ENCODE peak calls at places on chromosomes 16 and 17, in seven cellular contexts. U is mesenchymal stem cell, K is adipocyte, R is heart right ventricle, Q is mucosa of descending colon, G is kidney, O is BJ. E is an unnamed sample.

GRCh38 chr16:73049051-73049910 is 1.4 kb upstream of the ZFHX3 start:
- DNase-seq in O (no peak), U (no peak), G (no peak), K (no peak), R (no peak), Q (no peak), E (no peak)

GRCh38 chr17:21688293-21688949 is 3.9 kb upstream of the KCNJ18 start:
- DNase-seq in U (no peak), R (no peak), O (no peak), K (no peak), G (peak; percentile 63), Q (no peak), E (no peak)

GRCh38 chr16:50403491-50403890 is 34.7 kb upstream of the BRD7 start:
- DNase-seq in R (peak; percentile 14), G (no peak), U (no peak), Q (no peak), K (no peak), O (no peak), E (no peak)

GRCh38 chr16:27644165-27644564 is 94.2 kb downstream of the KATNIP start:
- DNase-seq in R (no peak), Q (no peak), K (no peak), O (no peak), G (no peak), U (no peak), E (no peak)

GRCh38 chr17:38667099-38667786 is 7.5 kb downstream of the EPOP start:
- DNase-seq in K (peak; percentile 89), O (no peak), U (peak; percentile 75), G (peak; percentile 71), R (peak; percentile 60), Q (peak; percentile 71), E (peak; percentile 81)

GRCh38 chr16:83940630-83941378 is 12.2 kb upstream of the OSGIN1 start:
- DNase-seq in G (no peak), Q (no peak), O (no peak), K (no peak), R (no peak), U (no peak), E (no peak)

GRCh38 chr17:17567114-17567513 is 24.4 kb downstream of the PEMT start:
- DNase-seq in Q (no peak), O (no peak), U (no peak), R (peak; percentile 70), K (no peak), G (no peak), E (no peak)

GRCh38 chr16:64290461-64290860 is 831.4 kb downstream of the CDH11 start:
- DNase-seq in U (no peak), Q (no peak), O (no peak), R (no peak), K (no peak), G (no peak), E (no peak)

GRCh38 chr17:50737118-50737698 is 17.8 kb downstream of the LUC7L3 start:
- DNase-seq in Q (no peak), R (no peak), O (no peak), U (no peak), K (no peak), G (no peak), E (no peak)

DNA sequence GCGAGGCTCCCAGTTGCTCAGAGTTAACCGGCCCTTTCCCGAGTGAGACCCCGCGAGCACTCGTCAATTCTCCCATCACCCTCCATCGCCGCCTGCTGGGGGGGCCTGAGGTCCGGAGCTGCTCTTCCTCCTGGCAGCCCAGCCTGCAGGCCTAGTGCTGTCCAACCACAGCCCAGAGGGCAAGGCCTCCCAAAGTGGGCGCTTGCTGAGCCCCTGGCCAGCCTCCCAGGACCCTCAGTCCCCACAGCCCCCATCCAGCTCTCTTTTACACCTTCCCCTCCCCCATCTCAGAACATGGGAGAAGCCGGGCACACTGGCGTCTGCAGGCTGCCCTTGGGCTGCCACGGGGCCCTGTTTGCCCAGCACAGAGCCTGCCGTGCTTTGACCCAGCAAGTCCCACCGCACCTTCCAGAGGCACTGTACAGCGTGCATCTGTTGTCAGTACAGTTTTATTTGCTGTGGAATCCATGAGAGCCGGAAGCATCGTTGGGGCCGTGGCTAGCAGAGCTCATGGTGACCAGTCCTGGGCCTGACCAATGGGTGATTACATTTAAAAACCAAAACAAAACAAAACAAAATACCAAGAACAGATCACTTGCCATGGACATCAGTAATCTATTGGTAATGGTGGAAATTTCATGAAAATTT is 96.1 kb upstream of the CBX4 start:
- DNase-seq in R (no peak), U (no peak), G (peak; percentile 66), Q (no peak), K (no peak), O (no peak), E (no peak)
- H3K4me3 ChIP-seq in R (no peak overlapping the region), U (no peak overlapping the region), G (no peak overlapping the region), Q (no peak overlapping the region), K (no peak overlapping the region), O (no peak overlapping the region), E (no peak overlapping the region)

DNA sequence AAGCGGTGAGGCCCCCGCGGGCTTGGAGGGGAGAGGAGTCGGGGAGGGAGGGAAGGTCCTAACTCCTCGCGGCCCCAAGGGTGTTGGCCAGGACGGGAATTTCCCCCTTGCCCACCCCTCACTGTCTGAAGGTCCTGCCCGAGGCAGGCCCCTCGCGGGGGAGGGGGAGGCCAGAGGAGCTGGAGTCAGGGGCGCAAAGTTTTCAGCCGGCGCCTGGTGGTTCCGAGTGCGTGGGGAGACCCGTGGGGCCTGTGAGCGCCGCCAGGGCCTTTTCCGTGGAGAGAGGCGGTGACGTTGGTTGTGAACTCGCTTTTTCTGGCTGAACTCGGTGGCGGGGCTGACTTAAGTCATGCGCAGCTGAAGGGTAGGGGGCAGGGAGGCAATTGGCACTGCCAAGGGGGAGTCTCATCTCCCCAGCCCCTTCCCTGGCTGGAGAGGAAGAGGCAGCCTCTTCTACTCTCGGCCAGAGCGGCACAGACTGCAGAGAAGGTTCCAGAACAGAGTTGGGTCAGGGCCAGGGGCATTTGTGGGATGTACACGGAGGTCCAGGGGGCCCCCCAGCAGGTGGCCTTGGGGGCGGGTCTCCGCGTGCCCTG is 1.5 kb downstream of the CACNA1H start:
- DNase-seq in K (no peak), G (no peak), U (no peak), Q (peak; percentile 19), O (no peak), R (peak; percentile 51), E (no peak)
- H3K4me3 ChIP-seq in K (no peak overlapping the region), G (no peak overlapping the region), U (no peak overlapping the region), Q (no peak overlapping the region), O (no peak overlapping the region), R (peak overlapping the region; percentile 42), E (no peak overlapping the region)

GRCh38 chr17:75739801-75740200 is 18.5 kb downstream of the ITGB4 start:
- DNase-seq in G (no peak), U (no peak), R (no peak), K (no peak), O (no peak), Q (no peak), E (no peak)

GRCh38 chr17:75739174-75739573 is 17.9 kb downstream of the ITGB4 start:
- DNase-seq in G (no peak), O (no peak), K (no peak), Q (no peak), U (no peak), R (no peak), E (no peak)

GRCh38 chr17:75737133-75737962 is 16.1 kb downstream of the ITGB4 start:
- DNase-seq in O (no peak), K (no peak), R (no peak), G (no peak), Q (no peak), U (no peak), E (no peak)

GRCh38 chr17:75740215-75740614 is 19.0 kb downstream of the ITGB4 start:
- DNase-seq in R (no peak), K (no peak), U (no peak), O (no peak), Q (no peak), G (peak; percentile 73), E (no peak)

DNA sequence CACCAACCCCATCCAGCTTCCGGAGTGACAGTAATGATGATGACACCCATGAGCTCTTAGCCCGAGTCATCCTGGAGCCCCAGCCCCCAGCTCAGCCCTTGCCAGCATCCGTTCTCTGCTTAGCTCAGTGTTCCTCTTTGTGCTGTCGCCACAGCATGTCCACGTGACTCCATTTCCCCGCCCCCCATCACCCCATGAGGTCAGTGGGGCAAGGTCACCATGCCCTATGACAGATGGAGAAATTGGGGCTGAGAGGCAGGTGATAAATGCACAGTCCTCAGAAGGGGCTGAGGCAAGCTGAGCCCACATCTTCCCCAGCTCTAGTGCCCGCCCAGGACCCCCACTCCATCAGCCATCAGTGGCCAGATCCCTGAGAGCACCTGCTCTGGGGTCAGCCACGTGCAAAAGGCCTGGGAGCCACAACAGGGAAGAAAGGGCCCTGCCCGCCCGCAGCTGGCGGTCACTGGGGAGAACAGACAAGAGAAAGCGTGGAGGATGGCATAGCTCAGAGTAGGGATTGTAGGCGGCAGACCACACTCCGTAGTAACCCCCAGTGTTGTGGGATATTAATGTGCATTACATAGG is 17.1 kb downstream of the ITGB4 start:
- DNase-seq in G (no peak), O (no peak), Q (no peak), K (no peak), U (no peak), R (no peak), E (peak; percentile 26)
- H3K4me3 ChIP-seq in G (no peak overlapping the region), O (no peak overlapping the region), Q (no peak overlapping the region), K (no peak overlapping the region), U (no peak overlapping the region), R (no peak overlapping the region), E (no peak overlapping the region)

GRCh38 chr16:71348262-71349085 is 10.0 kb upstream of the CALB2 start:
- DNase-seq in K (no peak), G (no peak), U (no peak), Q (no peak), O (no peak), R (no peak), E (no peak)

GRCh38 chr16:71352466-71352865 is 6.1 kb upstream of the CALB2 start:
- DNase-seq in O (no peak), U (no peak), K (no peak), R (no peak), Q (no peak), G (no peak), E (no peak)

GRCh38 chr16:71351558-71351901 is 7.0 kb upstream of the CALB2 start:
- DNase-seq in O (no peak), R (no peak), Q (no peak), K (no peak), U (no peak), G (no peak), E (no peak)

GRCh38 chr16:71352963-71353460 is 5.5 kb upstream of the CALB2 start:
- DNase-seq in R (no peak), Q (no peak), U (no peak), G (no peak), O (no peak), K (no peak), E (no peak)

GRCh38 chr16:71350821-71351557 is 7.5 kb upstream of the CALB2 start:
- DNase-seq in O (no peak), G (no peak), R (no peak), Q (no peak), U (no peak), K (no peak), E (no peak)
- H3K4me3 ChIP-seq in O (no peak overlapping the region), G (no peak overlapping the region), R (no peak overlapping the region), Q (no peak overlapping the region), U (no peak overlapping the region), K (no peak overlapping the region), E (no peak overlapping the region)

E was measured in fibroblast of pulmonary artery.